ENCODE peak calls at places on chromosomes 4 and X, in nine cellular contexts. One of them, this sample, is unnamed.

GRCh38 chr4:123478859-123479345 is 82.3 kb downstream of the SPRY1 start:
- DNase-seq in IMR-90: peak
- DNase-seq in adrenal gland: no peak
- DNase-seq in ovary: no peak
- DNase-seq in breast epithelium: peak
- DNase-seq in uterus: no peak
- DNase-seq in endothelial cell of umbilical vein: no peak
- DNase-seq in body of pancreas: peak
- DNase-seq in suprapubic skin: no peak
- DNase-seq in this sample: no peak

GRCh38 chr4:57109847-57110634 is at the start of gene IGFBP7:
- DNase-seq in IMR-90: no peak
- DNase-seq in adrenal gland: peak
- DNase-seq in ovary: peak
- DNase-seq in breast epithelium: no peak
- DNase-seq in uterus: peak
- DNase-seq in endothelial cell of umbilical vein: peak
- DNase-seq in body of pancreas: peak
- DNase-seq in suprapubic skin: no peak
- DNase-seq in this sample: peak

GRCh38 chr4:99383833-99384392 is 31.4 kb upstream of the ADH1C start:
- DNase-seq in IMR-90: peak
- DNase-seq in adrenal gland: peak
- DNase-seq in ovary: peak
- DNase-seq in breast epithelium: no peak
- DNase-seq in uterus: peak
- DNase-seq in endothelial cell of umbilical vein: no peak
- DNase-seq in body of pancreas: peak
- DNase-seq in suprapubic skin: no peak
- DNase-seq in this sample: peak

GRCh38 chrX:50081282-50081955 is 119.4 kb downstream of the AKAP4 start:
- DNase-seq in IMR-90: peak
- DNase-seq in adrenal gland: peak
- DNase-seq in ovary: peak
- DNase-seq in breast epithelium: no peak
- DNase-seq in uterus: peak
- DNase-seq in endothelial cell of umbilical vein: peak
- DNase-seq in body of pancreas: peak
- DNase-seq in suprapubic skin: no peak
- DNase-seq in this sample: no peak

GRCh38 chr4:141331534-141332358 is 111.1 kb downstream of the ZNF330 start:
- DNase-seq in IMR-90: no peak
- DNase-seq in adrenal gland: no peak
- DNase-seq in ovary: no peak
- DNase-seq in breast epithelium: no peak
- DNase-seq in uterus: no peak
- DNase-seq in endothelial cell of umbilical vein: no peak
- DNase-seq in body of pancreas: peak
- DNase-seq in suprapubic skin: no peak
- DNase-seq in this sample: no peak

GRCh38 chr4:68498413-68499007 is 51.2 kb downstream of the TMPRSS11E start:
- DNase-seq in IMR-90: peak
- DNase-seq in adrenal gland: peak
- DNase-seq in ovary: no peak
- DNase-seq in breast epithelium: peak
- DNase-seq in uterus: no peak
- DNase-seq in endothelial cell of umbilical vein: peak
- DNase-seq in body of pancreas: peak
- DNase-seq in suprapubic skin: no peak
- DNase-seq in this sample: no peak

GRCh38 chrX:125203737-125204578 is 115.7 kb upstream of the TEX13C start:
- DNase-seq in IMR-90: no peak
- DNase-seq in adrenal gland: peak
- DNase-seq in ovary: no peak
- DNase-seq in breast epithelium: no peak
- DNase-seq in uterus: peak
- DNase-seq in endothelial cell of umbilical vein: no peak
- DNase-seq in body of pancreas: peak
- DNase-seq in suprapubic skin: peak
- DNase-seq in this sample: no peak

GRCh38 chr4:57065730-57066482 is 44.3 kb downstream of the IGFBP7 start:
- DNase-seq in IMR-90: peak
- DNase-seq in adrenal gland: no peak
- DNase-seq in ovary: no peak
- DNase-seq in breast epithelium: no peak
- DNase-seq in uterus: no peak
- DNase-seq in endothelial cell of umbilical vein: no peak
- DNase-seq in body of pancreas: no peak
- DNase-seq in suprapubic skin: no peak
- DNase-seq in this sample: no peak

GRCh38 chr4:6591305-6591704 is 16.3 kb downstream of the MAN2B2 start:
- DNase-seq in IMR-90: no peak
- DNase-seq in adrenal gland: no peak
- DNase-seq in ovary: no peak
- DNase-seq in breast epithelium: no peak
- DNase-seq in uterus: no peak
- DNase-seq in endothelial cell of umbilical vein: no peak
- DNase-seq in body of pancreas: no peak
- DNase-seq in suprapubic skin: no peak
- DNase-seq in this sample: no peak
- TF ChIP-seq POLR2A in IMR-90: no peak
- TF ChIP-seq POLR2A in adrenal gland: no peak
- TF ChIP-seq POLR2A in ovary: no peak
- TF ChIP-seq POLR2A in breast epithelium: no peak
- TF ChIP-seq POLR2A in uterus: no peak
- TF ChIP-seq POLR2A in endothelial cell of umbilical vein: no peak
- TF ChIP-seq POLR2A in body of pancreas: no peak
- TF ChIP-seq POLR2A in suprapubic skin: no peak
- TF ChIP-seq POLR2A in this sample: no peak

GRCh38 chrX:48917139-48917980 is 1.5 kb downstream of the PIM2 start:
- DNase-seq in IMR-90: peak
- DNase-seq in adrenal gland: peak
- DNase-seq in ovary: peak
- DNase-seq in breast epithelium: peak
- DNase-seq in uterus: peak
- DNase-seq in endothelial cell of umbilical vein: peak
- DNase-seq in body of pancreas: peak
- DNase-seq in suprapubic skin: peak
- DNase-seq in this sample: peak
- TF ChIP-seq POLR2A in IMR-90: no peak
- TF ChIP-seq POLR2A in adrenal gland: no peak
- TF ChIP-seq POLR2A in ovary: no peak
- TF ChIP-seq POLR2A in breast epithelium: no peak
- TF ChIP-seq POLR2A in uterus: no peak
- TF ChIP-seq POLR2A in endothelial cell of umbilical vein: no peak
- TF ChIP-seq POLR2A in body of pancreas: no peak
- TF ChIP-seq POLR2A in suprapubic skin: no peak
- TF ChIP-seq POLR2A in this sample: no peak

DNA sequence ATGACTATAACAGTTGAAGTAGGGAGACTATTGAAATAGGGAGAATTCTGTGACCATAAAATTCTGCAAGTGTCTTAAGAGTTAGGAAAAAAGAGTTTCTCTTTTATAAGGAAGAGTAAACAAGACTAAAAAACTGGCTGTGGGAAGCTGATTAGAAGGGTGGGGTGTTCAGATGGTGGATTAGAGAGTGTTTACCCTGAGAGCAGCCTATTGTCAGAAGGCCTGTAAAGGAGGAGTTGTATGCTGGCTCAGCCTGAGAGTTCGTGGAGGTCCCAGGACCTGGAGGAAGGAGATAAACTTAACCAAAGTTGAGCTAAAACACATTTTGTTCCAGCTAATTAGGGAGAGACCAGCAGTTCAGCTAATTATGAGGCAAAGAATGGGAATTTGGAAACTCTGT is 629.7 kb downstream of the PCDH7 start:
- DNase-seq in IMR-90: no peak
- DNase-seq in adrenal gland: no peak
- DNase-seq in ovary: no peak
- DNase-seq in breast epithelium: no peak
- DNase-seq in uterus: no peak
- DNase-seq in endothelial cell of umbilical vein: peak
- DNase-seq in body of pancreas: no peak
- DNase-seq in suprapubic skin: no peak
- DNase-seq in this sample: no peak
- TF ChIP-seq POLR2A in IMR-90: no peak
- TF ChIP-seq POLR2A in adrenal gland: no peak
- TF ChIP-seq POLR2A in ovary: no peak
- TF ChIP-seq POLR2A in breast epithelium: no peak
- TF ChIP-seq POLR2A in uterus: no peak
- TF ChIP-seq POLR2A in endothelial cell of umbilical vein: no peak
- TF ChIP-seq POLR2A in body of pancreas: no peak
- TF ChIP-seq POLR2A in suprapubic skin: no peak
- TF ChIP-seq POLR2A in this sample: no peak

DNA sequence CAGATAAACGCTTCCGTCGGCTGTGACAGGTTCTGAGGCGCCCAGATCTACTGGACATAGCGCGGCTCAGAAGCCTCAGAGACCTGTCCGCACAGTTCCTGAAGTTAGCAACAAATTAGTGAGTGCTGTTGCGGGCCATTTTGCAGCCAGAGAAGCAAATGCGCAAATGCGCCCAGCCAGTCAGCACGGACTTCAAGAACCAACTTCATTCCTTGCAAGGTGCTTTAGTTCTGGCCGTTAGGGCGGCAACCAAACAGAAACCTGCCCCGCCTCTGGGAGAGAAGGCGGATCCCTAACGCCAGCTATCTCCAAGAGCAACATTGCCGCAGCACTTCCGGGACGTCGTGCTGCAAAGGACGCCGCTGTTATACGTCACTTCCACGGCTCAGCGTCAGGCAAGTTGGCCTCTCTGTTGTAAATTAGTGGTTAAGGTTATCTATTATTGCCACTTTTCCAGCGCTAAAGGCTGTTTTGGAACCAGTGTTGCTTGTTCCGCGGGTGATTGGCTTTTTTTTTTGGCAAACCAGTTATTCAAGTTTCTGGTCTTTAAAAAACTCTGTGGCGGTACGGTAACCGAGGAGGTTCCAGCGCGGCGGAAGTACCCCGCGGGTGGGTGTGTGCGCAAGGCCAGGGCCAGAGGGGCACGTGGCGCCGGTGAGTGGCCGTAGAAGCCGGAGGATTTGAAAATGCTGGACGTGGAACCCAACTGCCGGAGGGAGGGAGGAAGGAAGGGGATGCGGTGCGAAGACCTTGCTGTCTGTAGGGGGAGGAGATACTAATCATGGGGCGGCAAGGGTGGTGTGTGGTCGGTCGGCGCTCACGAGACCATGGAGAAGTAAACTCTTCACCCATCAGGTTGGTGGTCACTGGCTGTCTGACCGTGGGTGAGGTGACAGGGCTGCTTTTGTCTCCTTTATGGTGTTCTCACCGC is at the start of gene GAR1:
- DNase-seq in IMR-90: peak
- DNase-seq in adrenal gland: peak
- DNase-seq in ovary: peak
- DNase-seq in breast epithelium: peak
- DNase-seq in uterus: peak
- DNase-seq in endothelial cell of umbilical vein: peak
- DNase-seq in body of pancreas: peak
- DNase-seq in suprapubic skin: peak
- DNase-seq in this sample: peak
- TF ChIP-seq POLR2A in IMR-90: peak
- TF ChIP-seq POLR2A in adrenal gland: peak
- TF ChIP-seq POLR2A in ovary: no peak
- TF ChIP-seq POLR2A in breast epithelium: peak
- TF ChIP-seq POLR2A in uterus: peak
- TF ChIP-seq POLR2A in endothelial cell of umbilical vein: peak
- TF ChIP-seq POLR2A in body of pancreas: peak
- TF ChIP-seq POLR2A in suprapubic skin: no peak
- TF ChIP-seq POLR2A in this sample: no peak

GRCh38 chrX:2176274-2176673 is 324.5 kb downstream of the DHRSX start:
- DNase-seq in IMR-90: no peak
- DNase-seq in adrenal gland: no peak
- DNase-seq in ovary: no peak
- DNase-seq in breast epithelium: no peak
- DNase-seq in uterus: no peak
- DNase-seq in endothelial cell of umbilical vein: no peak
- DNase-seq in body of pancreas: no peak
- DNase-seq in suprapubic skin: no peak
- DNase-seq in this sample: no peak
- TF ChIP-seq POLR2A in IMR-90: no peak
- TF ChIP-seq POLR2A in adrenal gland: no peak
- TF ChIP-seq POLR2A in ovary: no peak
- TF ChIP-seq POLR2A in breast epithelium: no peak
- TF ChIP-seq POLR2A in uterus: no peak
- TF ChIP-seq POLR2A in endothelial cell of umbilical vein: no peak
- TF ChIP-seq POLR2A in body of pancreas: no peak
- TF ChIP-seq POLR2A in suprapubic skin: no peak
- TF ChIP-seq POLR2A in this sample: no peak

DNA sequence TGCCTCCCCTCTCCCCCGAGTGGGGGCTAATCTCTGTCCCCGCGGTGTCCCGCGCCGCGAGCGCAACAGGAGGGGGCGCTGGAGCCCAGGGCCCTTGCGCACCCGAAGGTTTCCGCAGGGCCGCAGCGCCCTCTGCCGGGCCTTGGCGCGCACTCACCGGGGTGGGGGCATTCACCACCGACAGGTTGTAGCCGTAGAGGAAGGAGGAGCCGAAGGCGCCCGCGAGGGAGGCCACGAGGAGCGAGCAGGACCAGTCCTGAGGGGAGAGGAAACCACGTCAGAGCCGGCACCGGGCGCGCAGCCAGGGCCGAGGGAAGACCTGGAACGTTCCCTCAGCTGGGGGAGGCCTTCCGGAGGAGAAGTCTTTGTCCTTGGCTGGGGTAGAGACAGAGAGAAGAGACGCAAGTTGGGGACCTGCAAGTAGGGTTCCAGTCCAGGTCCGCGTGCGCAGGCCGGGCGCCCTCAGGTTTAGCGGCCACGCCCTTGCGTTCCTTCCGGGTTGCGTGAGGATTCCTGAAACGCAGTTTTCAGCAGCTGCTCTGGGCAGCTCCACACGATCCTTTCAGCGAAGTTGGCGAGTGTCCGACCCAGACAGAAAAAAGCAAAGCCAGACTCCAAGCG is 2.4 kb downstream of the SLC2A9 start:
- DNase-seq in IMR-90: peak
- DNase-seq in adrenal gland: peak
- DNase-seq in ovary: peak
- DNase-seq in breast epithelium: peak
- DNase-seq in uterus: peak
- DNase-seq in endothelial cell of umbilical vein: peak
- DNase-seq in body of pancreas: peak
- DNase-seq in suprapubic skin: peak
- DNase-seq in this sample: peak
- TF ChIP-seq POLR2A in IMR-90: peak
- TF ChIP-seq POLR2A in adrenal gland: peak
- TF ChIP-seq POLR2A in ovary: peak
- TF ChIP-seq POLR2A in breast epithelium: no peak
- TF ChIP-seq POLR2A in uterus: peak
- TF ChIP-seq POLR2A in endothelial cell of umbilical vein: peak
- TF ChIP-seq POLR2A in body of pancreas: peak
- TF ChIP-seq POLR2A in suprapubic skin: no peak
- TF ChIP-seq POLR2A in this sample: no peak

This sample was measured in sigmoid colon.